ENCODE peak calls at places on chromosomes 12 and 14, in five cellular contexts. X is suprapubic skin, U is stomach, T is HepG2, B is HCT116. O is an unnamed sample.

GRCh38 chr12:9115731-9116689 is at the start of gene A2M:
- DNase-seq in B (no peak), X (no peak), U (no peak), T (peak), O (peak)

GRCh38 chr14:34851395-34851794 is 23.8 kb downstream of the BAZ1A start:
- DNase-seq in U (no peak), T (no peak), X (no peak), B (no peak), O (no peak)

GRCh38 chr12:28424965-28425364 is 234.7 kb downstream of the CCDC91 start:
- DNase-seq in T (peak), U (peak), X (no peak), B (no peak), O (peak)

GRCh38 chr12:68121143-68121542 is 38.4 kb downstream of the IFNG start:
- DNase-seq in U (no peak), B (no peak), X (no peak), T (no peak), O (no peak)

GRCh38 chr14:100065942-100066574 is 836 bp downstream of the EVL start:
- DNase-seq in B (no peak), T (no peak), X (no peak), U (peak), O (peak)

GRCh38 chr14:33052899-33053400 is 114.3 kb downstream of the NPAS3 start:
- DNase-seq in U (no peak), T (no peak), B (no peak), X (no peak), O (no peak)

GRCh38 chr12:108801736-108802665 is 55.4 kb downstream of the SSH1 start:
- DNase-seq in B (no peak), X (peak), T (no peak), U (no peak), O (no peak)

GRCh38 chr12:22287776-22288621 is 46.5 kb downstream of the ST8SIA1 start:
- DNase-seq in B (no peak), U (no peak), T (no peak), X (no peak), O (no peak)

GRCh38 chr12:131863711-131864396 is 30.6 kb upstream of the ULK1 start:
- DNase-seq in U (no peak), B (no peak), X (peak), T (no peak), O (no peak)

GRCh38 chr14:62378057-62378456 is 615.8 kb downstream of the SNAPC1 start:
- DNase-seq in B (no peak), X (no peak), T (no peak), U (no peak), O (no peak)

GRCh38 chr12:2284857-2285256 is 232.1 kb downstream of the CACNA1C start:
- DNase-seq in T (peak), U (peak), X (no peak), B (peak), O (peak)

GRCh38 chr12:97567619-97568110 is 105.1 kb downstream of the RMST start:
- DNase-seq in U (no peak), X (no peak), T (peak), B (no peak), O (no peak)

GRCh38 chr12:113246478-113247122 is 25.3 kb downstream of the TPCN1 start:
- DNase-seq in U (peak), B (no peak), X (no peak), T (peak), O (peak)

GRCh38 chr14:32028599-32028998 is 48.5 kb upstream of the ARHGAP5 start:
- DNase-seq in X (no peak), U (no peak), B (no peak), T (no peak), O (no peak)

GRCh38 chr12:108612788-108613282 is 15.0 kb upstream of the TMEM119 start:
- DNase-seq in X (no peak), B (peak), T (no peak), U (no peak), O (no peak)

GRCh38 chr14:81990312-81990761 is 456.7 kb upstream of the SEL1L start:
- DNase-seq in U (peak), X (no peak), T (peak), B (peak), O (no peak)

GRCh38 chr14:76257111-76257803 is 105.5 kb downstream of the GPATCH2L start:
- DNase-seq in U (no peak), X (no peak), B (no peak), T (no peak), O (no peak)

GRCh38 chr14:30426463-30426862 is 132.5 kb upstream of the G2E3 start:
- DNase-seq in X (no peak), U (no peak), T (no peak), B (no peak), O (no peak)

GRCh38 chr12:16112151-16112550 is 165.3 kb downstream of the SLC15A5 start:
- DNase-seq in U (no peak), T (no peak), X (no peak), B (no peak), O (no peak)

GRCh38 chr14:95475540-95476240 is 40.8 kb downstream of the SYNE3 start:
- DNase-seq in B (no peak), T (no peak), X (no peak), U (no peak), O (no peak)

GRCh38 chr12:31582155-31582554 is 8.8 kb downstream of the DENND5B start:
- DNase-seq in X (no peak), B (no peak), T (no peak), U (no peak), O (no peak)

GRCh38 chr12:81105687-81106086 is 27.8 kb downstream of the ACSS3 start:
- DNase-seq in X (no peak), T (no peak), B (no peak), U (no peak), O (no peak)

GRCh38 chr14:20334017-20334416 is 938 bp upstream of the CCNB1IP1 start:
- DNase-seq in T (no peak), U (no peak), B (no peak), X (no peak), O (no peak)

GRCh38 chr14:34331728-34332623 is 130.1 kb downstream of the SPTSSA start:
- DNase-seq in X (peak), T (peak), B (peak), U (peak), O (no peak)

GRCh38 chr14:69501362-69501964 is 16.9 kb downstream of the PLEKHD1 start:
- DNase-seq in X (no peak), B (no peak), T (no peak), U (no peak), O (no peak)

GRCh38 chr14:68110989-68111704 is 291.6 kb downstream of the RAD51B start:
- DNase-seq in B (no peak), U (no peak), X (no peak), T (no peak), O (no peak)

GRCh38 chr14:61475316-61475715 is 153.9 kb downstream of the PRKCH start:
- DNase-seq in T (peak), B (peak), U (no peak), X (no peak), O (no peak)

GRCh38 chr12:12505544-12506501 is 56.8 kb downstream of the DUSP16 start:
- DNase-seq in X (no peak), B (no peak), U (no peak), T (peak), O (no peak)
- TF ChIP-seq POLR2A in X (no peak), B (no peak), U (no peak), T (no peak), O (no peak)

GRCh38 chr14:79586401-79586800 is 624.9 kb downstream of the DIO2 start:
- DNase-seq in B (no peak), U (no peak), T (no peak), X (no peak), O (peak)
- H3K4me3 ChIP-seq in B (no peak), U (no peak), T (no peak), X (no peak), O (no peak)

GRCh38 chr14:54667764-54668163 is 100.8 kb downstream of the SAMD4A start:
- DNase-seq in B (no peak), X (no peak), T (no peak), U (no peak), O (peak)

GRCh38 chr14:54667026-54667744 is 100.3 kb downstream of the SAMD4A start:
- DNase-seq in U (no peak), B (no peak), X (no peak), T (no peak), O (no peak)

GRCh38 chr14:54665938-54666337 is 99.0 kb downstream of the SAMD4A start:
- DNase-seq in X (no peak), U (no peak), B (no peak), T (no peak), O (no peak)

GRCh38 chr14:54662491-54663116 is 95.7 kb downstream of the SAMD4A start:
- DNase-seq in B (no peak), X (no peak), T (peak), U (no peak), O (no peak)

DNA sequence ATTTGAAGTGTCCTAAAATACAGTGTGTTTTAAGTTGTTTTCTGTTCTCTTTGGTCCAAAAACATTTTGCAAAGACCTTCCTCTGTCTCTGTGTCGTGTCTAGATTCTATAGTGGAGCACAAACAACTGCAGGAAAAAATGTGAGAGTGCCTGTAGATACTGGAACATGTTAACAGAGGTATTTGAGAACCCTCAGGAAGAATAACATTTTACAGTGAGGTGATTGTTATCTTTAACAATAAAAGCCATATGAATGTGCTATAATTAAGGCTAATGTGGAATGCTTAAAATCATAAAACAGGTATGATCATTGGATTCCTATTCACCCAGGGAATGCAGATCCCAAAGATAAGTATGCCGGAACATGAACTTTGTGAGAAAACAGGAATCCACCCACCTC is 98.0 kb downstream of the SAMD4A start:
- DNase-seq in B (no peak), U (no peak), T (no peak), X (no peak), O (no peak)
- TF ChIP-seq POLR2AphosphoS5 in B (no peak), U (no peak), T (no peak), X (no peak), O (no peak)

GRCh38 chr12:51591020-51591901 is at the start of gene SCN8A:
- DNase-seq in T (no peak), U (peak), B (peak), X (no peak), O (no peak)
- TF ChIP-seq POLR2A in T (peak), U (no peak), B (no peak), X (no peak), O (no peak)

O was measured in upper lobe of left lung.